ENCODE peak calls at places on chromosomes 5 and 9, in four cellular contexts. E is renal cortical epithelial cell, F is coronary artery, H is trophoblast cell. T is an unnamed sample.

GRCh38 chr9:132183134-132183533 is 21.3 kb downstream of the NTNG2 start:
- DNase-seq in E (no peak), F (no peak), H (no peak), T (no peak)

GRCh38 chr5:147740864-147741263 is 41.7 kb downstream of the JAKMIP2 start:
- DNase-seq in E (no peak), F (no peak), H (no peak), T (no peak)

GRCh38 chr9:91033802-91034201 is 232.2 kb downstream of the SYK start:
- DNase-seq in E (no peak), F (peak; percentile 67), H (peak; percentile 71), T (no peak)

GRCh38 chr9:129889461-129889935 is 54.2 kb downstream of the USP20 start:
- DNase-seq in E (no peak), F (no peak), H (no peak), T (no peak)

GRCh38 chr9:2298217-2298616 is 283.1 kb downstream of the SMARCA2 start:
- DNase-seq in E (no peak), F (no peak), H (no peak), T (no peak)

GRCh38 chr9:123942542-123942941 is 12.6 kb upstream of the DENND1A start:
- DNase-seq in E (no peak), F (no peak), H (no peak), T (no peak)

GRCh38 chr5:140148508-140148907 is 22.8 kb downstream of the IGIP start:
- DNase-seq in E (peak; percentile 16), F (no peak), H (peak; percentile 33), T (no peak)

GRCh38 chr5:36777105-36777757 is 99.3 kb upstream of the NIPBL start:
- DNase-seq in E (peak; percentile 44), F (no peak), H (peak; percentile 46), T (no peak)

GRCh38 chr9:2955616-2956015 is 111.7 kb upstream of the PUM3 start:
- DNase-seq in E (no peak), F (no peak), H (no peak), T (no peak)

GRCh38 chr5:158634713-158635112 is 465.0 kb downstream of the EBF1 start:
- DNase-seq in E (no peak), F (no peak), H (no peak), T (peak; percentile 40)

GRCh38 chr5:71782771-71783770 is 64.0 kb downstream of the CARTPT start:
- DNase-seq in E (peak; percentile 34), F (peak; percentile 80), H (peak; percentile 79), T (peak; percentile 47)

GRCh38 chr9:82930116-82930515 is 132.8 kb downstream of the RASEF start:
- DNase-seq in E (no peak), F (no peak), H (no peak), T (no peak)

GRCh38 chr9:137064027-137064879 is 6.1 kb downstream of the SAPCD2 start:
- DNase-seq in E (no peak), F (no peak), H (peak; percentile 74), T (peak; percentile 55)

GRCh38 chr9:135952664-135953206 is 8.4 kb downstream of the UBAC1 start:
- DNase-seq in E (no peak), F (no peak), H (no peak), T (no peak)

GRCh38 chr5:54719384-54720306 is 202.1 kb downstream of the SNX18 start:
- DNase-seq in E (peak; percentile 64), F (no peak), H (no peak), T (peak; percentile 65)

GRCh38 chr5:142065273-142065672 is 43.3 kb upstream of the NDFIP1 start:
- DNase-seq in E (no peak), F (no peak), H (peak; percentile 20), T (no peak)

GRCh38 chr9:96646081-96646991 is 8.8 kb downstream of the PRXL2C start:
- DNase-seq in E (no peak), F (no peak), H (peak; percentile 77), T (peak; percentile 26)

GRCh38 chr5:10507575-10508024 is 56.3 kb upstream of the ANKRD33B start:
- DNase-seq in E (peak; percentile 90), F (no peak), H (no peak), T (peak; percentile 81)

GRCh38 chr5:156896545-156896944 is 46.5 kb downstream of the PPP1R2B start:
- DNase-seq in E (peak; percentile 76), F (no peak), H (peak; percentile 2), T (no peak)

GRCh38 chr5:99331061-99331460 is 402.3 kb upstream of the CHD1 start:
- DNase-seq in E (no peak), F (no peak), H (no peak), T (no peak)

GRCh38 chr9:137045294-137046093 is 483 bp downstream of the NPDC1 start:
- DNase-seq in E (no peak), F (no peak), H (peak; percentile 25), T (no peak)

GRCh38 chr5:4295663-4296339 is 700.2 kb downstream of the IRX1 start:
- DNase-seq in E (no peak), F (no peak), H (no peak), T (no peak)

GRCh38 chr9:75616841-75617566 is 273.5 kb upstream of the PCSK5 start:
- DNase-seq in E (no peak), F (no peak), H (no peak), T (no peak)

GRCh38 chr5:1207555-1207954 is 6.2 kb downstream of the SLC6A19 start:
- DNase-seq in E (no peak), F (no peak), H (no peak), T (no peak)

GRCh38 chr9:137673871-137674270 is 55.1 kb downstream of the EHMT1 start:
- DNase-seq in E (no peak), F (no peak), H (no peak), T (no peak)

GRCh38 chr5:62779010-62779422 is 200.4 kb downstream of the LRRC70 start:
- DNase-seq in E (peak; percentile 60), F (no peak), H (peak; percentile 81), T (peak; percentile 41)

GRCh38 chr5:144972317-144972716 is 801.6 kb downstream of the KCTD16 start:
- DNase-seq in E (no peak), F (no peak), H (no peak), T (no peak)

GRCh38 chr9:136599074-136599531 is 53.3 kb upstream of the NOTCH1 start:
- DNase-seq in E (no peak), F (no peak), H (no peak), T (no peak)

GRCh38 chr5:96765043-96765442 is 42.7 kb downstream of the ERAP1 start:
- DNase-seq in E (no peak), F (no peak), H (no peak), T (no peak)

GRCh38 chr5:170297589-170298462 is at the start of gene LCP2:
- DNase-seq in E (no peak), F (peak; percentile 70), H (no peak), T (no peak)